ENCODE peak calls at places on chromosomes 11 and 22, in nine cellular contexts. P is neuronal stem cell; I is activated CD4-positive, alpha-beta T cell treated with anti-CD3 and anti-CD28 coated beads, Interleukin-2, amount 50 U/mL, for 1 hour; Z is NCI-H510A treated with DMSO at 0.1 percent for 48 hours; O is activated T-cell treated with anti-CD3 and anti-CD28 coated beads, Interleukin-2, amount 50 U/mL, for 48 hours; M is pancreas; F is nucleus accumbens; C is RKO; B is activated naive CD4-positive, alpha-beta T cell treated with anti-CD3 and anti-CD28 coated beads, Interleukin-2, amount 50 U/mL, for 16 hours. Y is an unnamed sample.

GRCh38 chr11:70733327-70734325 is 335.3 kb downstream of the CTTN start:
- DNase-seq in P (no peak), I (no peak), Z (no peak), O (no peak), M (no peak), F (no peak), C (no peak), B (no peak), Y (no peak)

GRCh38 chr11:27205269-27205668 is 157.7 kb downstream of the CCDC34 start:
- DNase-seq in P (no peak), I (no peak), Z (no peak), O (no peak), M (no peak), F (no peak), C (no peak), B (no peak), Y (no peak)

GRCh38 chr11:61742391-61742790 is 10.0 kb upstream of the MYRF start:
- DNase-seq in P (no peak), I (no peak), Z (no peak), O (no peak), M (peak), F (no peak), C (no peak), B (no peak), Y (no peak)

GRCh38 chr11:37248145-37248544 is 650.1 kb upstream of the RAG2 start:
- DNase-seq in P (no peak), I (no peak), Z (no peak), O (no peak), M (no peak), F (no peak), C (no peak), B (no peak), Y (no peak)

GRCh38 chr22:35582861-35583670 is 34.1 kb downstream of the MB start:
- DNase-seq in P (peak), I (peak), Z (peak), O (peak), M (no peak), F (peak), C (peak), B (peak), Y (peak)

GRCh38 chr11:67345949-67346819 is 7.2 kb downstream of the POLD4 start:
- DNase-seq in P (no peak), I (no peak), Z (peak), O (no peak), M (peak), F (no peak), C (peak), B (no peak), Y (no peak)

GRCh38 chr22:40853961-40854360 is 2.5 kb downstream of the ST13 start:
- DNase-seq in P (no peak), I (no peak), Z (no peak), O (no peak), M (no peak), F (no peak), C (peak), B (no peak), Y (no peak)

GRCh38 chr11:112156153-112156552 is 7.7 kb downstream of the IL18 start:
- DNase-seq in P (no peak), I (no peak), Z (no peak), O (no peak), M (no peak), F (no peak), C (no peak), B (no peak), Y (no peak)

GRCh38 chr11:17463795-17464194 is 12.8 kb downstream of the ABCC8 start:
- DNase-seq in P (no peak), I (no peak), Z (no peak), O (no peak), M (no peak), F (no peak), C (no peak), B (no peak), Y (no peak)

GRCh38 chr11:111514216-111515031 is at the start of gene HOATZ:
- DNase-seq in P (peak), I (no peak), Z (peak), O (peak), M (no peak), F (no peak), C (no peak), B (peak), Y (no peak)

GRCh38 chr22:19984201-19984753 is 32.3 kb downstream of the ARVCF start:
- DNase-seq in P (no peak), I (no peak), Z (no peak), O (no peak), M (peak), F (no peak), C (peak), B (no peak), Y (no peak)

GRCh38 chr22:49658902-49659280 is 168.8 kb downstream of the BRD1 start:
- DNase-seq in P (no peak), I (no peak), Z (no peak), O (no peak), M (no peak), F (no peak), C (no peak), B (peak), Y (no peak)

GRCh38 chr11:10584071-10584501 is 15.6 kb upstream of the LYVE1 start:
- DNase-seq in P (no peak), I (no peak), Z (no peak), O (no peak), M (no peak), F (no peak), C (no peak), B (no peak), Y (no peak)

GRCh38 chr11:57434640-57435546 is 8.0 kb upstream of the SLC43A3 start:
- DNase-seq in P (no peak), I (no peak), Z (peak), O (no peak), M (no peak), F (no peak), C (no peak), B (no peak), Y (no peak)

GRCh38 chr22:28232231-28232630 is 313.2 kb upstream of the PITPNB start:
- DNase-seq in P (no peak), I (no peak), Z (no peak), O (no peak), M (no peak), F (no peak), C (no peak), B (no peak), Y (no peak)

GRCh38 chr11:109552376-109552775 is 130.4 kb downstream of the C11orf87 start:
- DNase-seq in P (no peak), I (no peak), Z (no peak), O (no peak), M (no peak), F (no peak), C (no peak), B (no peak), Y (no peak)

GRCh38 chr22:50268655-50269113 is 1.5 kb downstream of the MAPK11 start:
- DNase-seq in P (no peak), I (no peak), Z (peak), O (no peak), M (peak), F (no peak), C (no peak), B (no peak), Y (no peak)

GRCh38 chr22:37032535-37033460 is 13.3 kb downstream of the MPST start:
- DNase-seq in P (no peak), I (no peak), Z (no peak), O (no peak), M (peak), F (no peak), C (no peak), B (no peak), Y (no peak)

GRCh38 chr22:45248832-45249561 is 8.3 kb upstream of the KIAA0930 start:
- DNase-seq in P (no peak), I (no peak), Z (no peak), O (no peak), M (peak), F (no peak), C (no peak), B (no peak), Y (no peak)

GRCh38 chr11:78061088-78061920 is 2.4 kb upstream of the THRSP start:
- DNase-seq in P (no peak), I (no peak), Z (no peak), O (no peak), M (peak), F (no peak), C (no peak), B (no peak), Y (no peak)

GRCh38 chr22:36208162-36208765 is 6.7 kb upstream of the APOL4 start:
- DNase-seq in P (no peak), I (no peak), Z (no peak), O (no peak), M (no peak), F (no peak), C (no peak), B (no peak), Y (no peak)

GRCh38 chr11:65598258-65598699 is 2.7 kb upstream of the KCNK7 start:
- DNase-seq in P (no peak), I (no peak), Z (no peak), O (no peak), M (peak), F (no peak), C (no peak), B (no peak), Y (no peak)

GRCh38 chr22:25880524-25880923 is 138.5 kb downstream of the MYO18B start:
- DNase-seq in P (no peak), I (no peak), Z (no peak), O (no peak), M (no peak), F (no peak), C (peak), B (no peak), Y (no peak)

GRCh38 chr11:115078461-115079438 is 400.4 kb downstream of the NXPE2 start:
- DNase-seq in P (no peak), I (no peak), Z (peak), O (no peak), M (no peak), F (no peak), C (no peak), B (no peak), Y (no peak)

GRCh38 chr22:36738416-36739020 is 35.0 kb upstream of the CACNG2 start:
- DNase-seq in P (no peak), I (no peak), Z (no peak), O (no peak), M (no peak), F (no peak), C (no peak), B (no peak), Y (no peak)

GRCh38 chr22:29055192-29055830 is 6.3 kb downstream of the C22orf31 start:
- DNase-seq in P (no peak), I (no peak), Z (no peak), O (no peak), M (no peak), F (no peak), C (no peak), B (no peak), Y (no peak)

GRCh38 chr11:110176366-110177056 is 83.3 kb downstream of the ZC3H12C start:
- DNase-seq in P (no peak), I (no peak), Z (no peak), O (no peak), M (no peak), F (no peak), C (no peak), B (no peak), Y (no peak)

GRCh38 chr11:16843307-16843706 is 104.9 kb downstream of the C11orf58 start:
- DNase-seq in P (no peak), I (no peak), Z (peak), O (no peak), M (no peak), F (no peak), C (no peak), B (no peak), Y (no peak)

GRCh38 chr11:67032830-67033555 is 10.1 kb downstream of the SYT12 start:
- DNase-seq in P (no peak), I (no peak), Z (no peak), O (no peak), M (no peak), F (peak), C (no peak), B (no peak), Y (no peak)

GRCh38 chr11:33344611-33345010 is 87.4 kb downstream of the HIPK3 start:
- DNase-seq in P (no peak), I (no peak), Z (no peak), O (no peak), M (no peak), F (no peak), C (peak), B (no peak), Y (no peak)

GRCh38 chr11:67422894-67423293 is 5.4 kb upstream of the RPS6KB2 start:
- DNase-seq in P (no peak), I (no peak), Z (no peak), O (no peak), M (no peak), F (no peak), C (no peak), B (no peak), Y (no peak)

GRCh38 chr11:61148016-61148640 is 13.1 kb downstream of the VPS37C start:
- DNase-seq in P (no peak), I (no peak), Z (peak), O (no peak), M (no peak), F (no peak), C (no peak), B (no peak), Y (no peak)

GRCh38 chr11:62497132-62497915 is 49.3 kb downstream of the AHNAK start:
- DNase-seq in P (no peak), I (no peak), Z (peak), O (peak), M (no peak), F (no peak), C (peak), B (no peak), Y (no peak)

GRCh38 chr11:79060081-79060480 is 380.7 kb downstream of the TENM4 start:
- DNase-seq in P (no peak), I (no peak), Z (no peak), O (no peak), M (no peak), F (no peak), C (no peak), B (no peak), Y (no peak)

GRCh38 chr11:9273430-9274336 is 8.5 kb upstream of the DENND5A start:
- DNase-seq in P (no peak), I (no peak), Z (no peak), O (no peak), M (no peak), F (no peak), C (peak), B (no peak), Y (no peak)

GRCh38 chr11:62880231-62880802 is 379 bp upstream of the SLC3A2 start:
- DNase-seq in P (no peak), I (peak), Z (no peak), O (no peak), M (no peak), F (peak), C (peak), B (peak), Y (no peak)